ENCODE peak calls at places on chromosome 1, in four cellular contexts. P is aorta; G is A549; D is activated naive CD8-positive, alpha-beta T cell treated with anti-CD3 and anti-CD28 coated beads, Interleukin-2, amount 10 ng/mL, durations not matched to agents 7 days and 5 days. W is an unnamed sample.

GRCh38 chr1:234509457-234510328 is 30.7 kb upstream of the TARBP1 start:
- DNase-seq in P (no peak), G (peak; percentile 50), D (no peak), W (no peak)

GRCh38 chr1:41360074-41361027 is 883 bp upstream of the FOXO6 start:
- DNase-seq in P (peak; percentile 57), G (peak; percentile 19), D (no peak), W (no peak)

GRCh38 chr1:171576144-171576543 is 45.9 kb upstream of the MYOCOS start:
- DNase-seq in P (no peak), G (peak; percentile 24), D (no peak), W (no peak)

GRCh38 chr1:29390491-29391361 is 154.4 kb downstream of the PTPRU start:
- DNase-seq in P (no peak), G (no peak), D (no peak), W (no peak)

GRCh38 chr1:112818990-112819689 is 104.0 kb upstream of the PPM1J start:
- DNase-seq in P (no peak), G (no peak), D (no peak), W (peak; percentile 66)

GRCh38 chr1:210764536-210764935 is 369.4 kb downstream of the KCNH1 start:
- DNase-seq in P (no peak), G (no peak), D (no peak), W (no peak)

GRCh38 chr1:71154454-71154853 is 73.6 kb upstream of the ZRANB2 start:
- DNase-seq in P (no peak), G (no peak), D (no peak), W (no peak)

GRCh38 chr1:46549697-46550681 is 1.5 kb downstream of the KNCN start:
- DNase-seq in P (peak; percentile 74), G (peak; percentile 40), D (peak; percentile 73), W (no peak)

GRCh38 chr1:19390901-19391595 is 78.9 kb downstream of the SLC66A1 start:
- DNase-seq in P (no peak), G (peak; percentile 12), D (peak; percentile 56), W (no peak)

GRCh38 chr1:216045400-216045799 is 377.8 kb downstream of the USH2A start:
- DNase-seq in P (no peak), G (no peak), D (no peak), W (no peak)

W was measured in glomerular endothelial cell.